ENCODE peak calls at places on chromosomes 5 and 9, in nine cellular contexts. One of them, this sample, is unnamed. For H3K4me1, the result is how much of the 10 kb centered on the place peaks cover.

GRCh38 chr9:20289416-20289815 is 332.9 kb downstream of the MLLT3 start:
- DNase-seq in left ventricle myocardium inferior: no peak
- DNase-seq in ovary: no peak
- DNase-seq in right atrium auricular region: no peak
- DNase-seq in endodermal cell: no peak
- DNase-seq in CD8-positive, alpha-beta T cell: no peak
- DNase-seq in HCT116: no peak
- DNase-seq in heart left ventricle: no peak
- DNase-seq in CD8-positive, alpha-beta memory T cell: no peak
- DNase-seq in this sample: no peak

GRCh38 chr9:119273984-119274665 is 95.1 kb downstream of the BRINP1 start:
- DNase-seq in CD8-positive, alpha-beta memory T cell: no peak
- DNase-seq in ovary: no peak
- DNase-seq in right atrium auricular region: no peak
- DNase-seq in HCT116: no peak
- DNase-seq in CD8-positive, alpha-beta T cell: no peak
- DNase-seq in left ventricle myocardium inferior: no peak
- DNase-seq in heart left ventricle: no peak
- DNase-seq in endodermal cell: no peak
- DNase-seq in this sample: peak

GRCh38 chr5:56064984-56065383 is 70.2 kb upstream of the IL6ST start:
- DNase-seq in endodermal cell: no peak
- DNase-seq in ovary: no peak
- DNase-seq in CD8-positive, alpha-beta T cell: no peak
- DNase-seq in HCT116: no peak
- DNase-seq in right atrium auricular region: no peak
- DNase-seq in CD8-positive, alpha-beta memory T cell: no peak
- DNase-seq in left ventricle myocardium inferior: no peak
- DNase-seq in heart left ventricle: no peak
- DNase-seq in this sample: peak

GRCh38 chr9:131111186-131111853 is 14.1 kb upstream of the NUP214 start:
- DNase-seq in ovary: no peak
- DNase-seq in CD8-positive, alpha-beta memory T cell: no peak
- DNase-seq in left ventricle myocardium inferior: no peak
- DNase-seq in right atrium auricular region: no peak
- DNase-seq in HCT116: no peak
- DNase-seq in CD8-positive, alpha-beta T cell: no peak
- DNase-seq in endodermal cell: no peak
- DNase-seq in heart left ventricle: no peak
- DNase-seq in this sample: peak

GRCh38 chr5:81486711-81487110 is 92.8 kb upstream of the ACOT12 start:
- DNase-seq in HCT116: no peak
- DNase-seq in CD8-positive, alpha-beta memory T cell: no peak
- DNase-seq in heart left ventricle: no peak
- DNase-seq in endodermal cell: no peak
- DNase-seq in left ventricle myocardium inferior: no peak
- DNase-seq in ovary: no peak
- DNase-seq in CD8-positive, alpha-beta T cell: no peak
- DNase-seq in right atrium auricular region: no peak
- DNase-seq in this sample: peak

GRCh38 chr9:98211260-98211659 is 18.8 kb upstream of the CORO2A start:
- DNase-seq in CD8-positive, alpha-beta T cell: no peak
- DNase-seq in heart left ventricle: no peak
- DNase-seq in endodermal cell: no peak
- DNase-seq in HCT116: no peak
- DNase-seq in ovary: no peak
- DNase-seq in left ventricle myocardium inferior: no peak
- DNase-seq in right atrium auricular region: no peak
- DNase-seq in CD8-positive, alpha-beta memory T cell: no peak
- DNase-seq in this sample: no peak

GRCh38 chr9:91680129-91680528 is 256.5 kb upstream of the NFIL3 start:
- DNase-seq in left ventricle myocardium inferior: no peak
- DNase-seq in heart left ventricle: no peak
- DNase-seq in ovary: no peak
- DNase-seq in endodermal cell: no peak
- DNase-seq in HCT116: no peak
- DNase-seq in CD8-positive, alpha-beta T cell: no peak
- DNase-seq in CD8-positive, alpha-beta memory T cell: no peak
- DNase-seq in right atrium auricular region: peak
- DNase-seq in this sample: peak

GRCh38 chr5:69078921-69079537 is 14.8 kb upstream of the SLC30A5 start:
- DNase-seq in left ventricle myocardium inferior: no peak
- DNase-seq in CD8-positive, alpha-beta T cell: no peak
- DNase-seq in ovary: no peak
- DNase-seq in endodermal cell: no peak
- DNase-seq in right atrium auricular region: no peak
- DNase-seq in HCT116: no peak
- DNase-seq in CD8-positive, alpha-beta memory T cell: no peak
- DNase-seq in heart left ventricle: no peak
- DNase-seq in this sample: no peak

GRCh38 chr5:154181156-154181555 is 9.4 kb upstream of the GALNT10 start:
- DNase-seq in right atrium auricular region: no peak
- DNase-seq in CD8-positive, alpha-beta memory T cell: no peak
- DNase-seq in ovary: no peak
- DNase-seq in endodermal cell: no peak
- DNase-seq in CD8-positive, alpha-beta T cell: no peak
- DNase-seq in left ventricle myocardium inferior: no peak
- DNase-seq in HCT116: no peak
- DNase-seq in heart left ventricle: no peak
- DNase-seq in this sample: no peak

GRCh38 chr5:92939428-92939827 is 641.6 kb downstream of the NR2F1-AS1 start:
- DNase-seq in heart left ventricle: no peak
- DNase-seq in CD8-positive, alpha-beta memory T cell: no peak
- DNase-seq in left ventricle myocardium inferior: no peak
- DNase-seq in right atrium auricular region: no peak
- DNase-seq in ovary: no peak
- DNase-seq in HCT116: no peak
- DNase-seq in CD8-positive, alpha-beta T cell: no peak
- DNase-seq in endodermal cell: no peak
- DNase-seq in this sample: no peak

GRCh38 chr9:84266087-84266561 is 74.4 kb downstream of the SLC28A3 start:
- DNase-seq in HCT116: no peak
- DNase-seq in CD8-positive, alpha-beta T cell: no peak
- DNase-seq in endodermal cell: peak
- DNase-seq in heart left ventricle: no peak
- DNase-seq in ovary: no peak
- DNase-seq in right atrium auricular region: no peak
- DNase-seq in CD8-positive, alpha-beta memory T cell: no peak
- DNase-seq in left ventricle myocardium inferior: no peak
- DNase-seq in this sample: no peak

GRCh38 chr5:136040746-136041415 is 12.1 kb downstream of the TGFBI start:
- DNase-seq in endodermal cell: no peak
- DNase-seq in CD8-positive, alpha-beta T cell: no peak
- DNase-seq in right atrium auricular region: no peak
- DNase-seq in left ventricle myocardium inferior: no peak
- DNase-seq in CD8-positive, alpha-beta memory T cell: no peak
- DNase-seq in heart left ventricle: no peak
- DNase-seq in ovary: no peak
- DNase-seq in HCT116: no peak
- DNase-seq in this sample: peak

GRCh38 chr5:157845894-157846598 is 12.9 kb downstream of the CLINT1 start:
- DNase-seq in CD8-positive, alpha-beta memory T cell: no peak
- DNase-seq in left ventricle myocardium inferior: no peak
- DNase-seq in CD8-positive, alpha-beta T cell: no peak
- DNase-seq in endodermal cell: no peak
- DNase-seq in ovary: no peak
- DNase-seq in HCT116: no peak
- DNase-seq in right atrium auricular region: no peak
- DNase-seq in heart left ventricle: no peak
- DNase-seq in this sample: no peak

GRCh38 chr9:97688654-97689053 is 8.5 kb downstream of the XPA start:
- DNase-seq in HCT116: no peak
- DNase-seq in left ventricle myocardium inferior: no peak
- DNase-seq in CD8-positive, alpha-beta memory T cell: no peak
- DNase-seq in right atrium auricular region: no peak
- DNase-seq in CD8-positive, alpha-beta T cell: no peak
- DNase-seq in ovary: no peak
- DNase-seq in endodermal cell: no peak
- DNase-seq in heart left ventricle: no peak
- DNase-seq in this sample: no peak

GRCh38 chr9:80552931-80553330 is 981.2 kb downstream of the TLE4 start:
- DNase-seq in right atrium auricular region: peak
- DNase-seq in ovary: no peak
- DNase-seq in CD8-positive, alpha-beta T cell: no peak
- DNase-seq in CD8-positive, alpha-beta memory T cell: no peak
- DNase-seq in HCT116: no peak
- DNase-seq in endodermal cell: no peak
- DNase-seq in left ventricle myocardium inferior: no peak
- DNase-seq in heart left ventricle: no peak
- DNase-seq in this sample: peak

GRCh38 chr5:88556415-88556814 is 287.8 kb upstream of the TMEM161B start:
- DNase-seq in ovary: no peak
- DNase-seq in HCT116: no peak
- DNase-seq in right atrium auricular region: no peak
- DNase-seq in endodermal cell: peak
- DNase-seq in CD8-positive, alpha-beta memory T cell: no peak
- DNase-seq in heart left ventricle: no peak
- DNase-seq in CD8-positive, alpha-beta T cell: no peak
- DNase-seq in left ventricle myocardium inferior: no peak
- DNase-seq in this sample: no peak

GRCh38 chr9:126595982-126596381 is 17.7 kb upstream of the LMX1B start:
- DNase-seq in ovary: no peak
- DNase-seq in HCT116: no peak
- DNase-seq in CD8-positive, alpha-beta T cell: no peak
- DNase-seq in heart left ventricle: no peak
- DNase-seq in right atrium auricular region: no peak
- DNase-seq in left ventricle myocardium inferior: no peak
- DNase-seq in CD8-positive, alpha-beta memory T cell: no peak
- DNase-seq in endodermal cell: no peak
- DNase-seq in this sample: no peak

DNA sequence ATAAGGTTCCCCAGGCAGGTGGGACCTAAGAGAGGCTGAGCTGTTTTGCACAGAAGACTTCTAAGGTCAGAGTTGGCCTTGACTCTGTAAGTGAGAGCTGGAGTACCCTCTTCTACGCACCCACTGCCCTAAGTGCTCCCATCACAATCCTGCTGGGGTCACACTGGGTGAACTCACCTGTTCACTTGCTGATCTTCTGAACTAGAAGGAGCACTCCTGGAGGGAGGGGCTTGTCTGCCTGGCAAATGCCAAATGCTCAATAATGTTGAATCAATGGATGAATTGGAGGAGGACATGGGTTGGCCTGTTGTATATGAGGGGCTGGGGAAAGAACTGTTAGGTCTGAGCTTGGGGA is 43.1 kb downstream of the CXXC5 start:
- DNase-seq in HCT116: no peak
- DNase-seq in heart left ventricle: no peak
- DNase-seq in right atrium auricular region: no peak
- DNase-seq in endodermal cell: no peak
- DNase-seq in CD8-positive, alpha-beta T cell: no peak
- DNase-seq in left ventricle myocardium inferior: no peak
- DNase-seq in ovary: no peak
- DNase-seq in CD8-positive, alpha-beta memory T cell: no peak
- DNase-seq in this sample: no peak
- H3K4me1 ChIP-seq in HCT116: under half
- H3K4me1 ChIP-seq in heart left ventricle: under half
- H3K4me1 ChIP-seq in right atrium auricular region: half or more
- H3K4me1 ChIP-seq in endodermal cell: under half
- H3K4me1 ChIP-seq in CD8-positive, alpha-beta T cell: under half
- H3K4me1 ChIP-seq in left ventricle myocardium inferior: half or more
- H3K4me1 ChIP-seq in ovary: under half
- H3K4me1 ChIP-seq in CD8-positive, alpha-beta memory T cell: under half
- H3K4me1 ChIP-seq in this sample: under half

GRCh38 chr5:101532430-101532829 is 629.3 kb upstream of the ST8SIA4 start:
- DNase-seq in heart left ventricle: no peak
- DNase-seq in CD8-positive, alpha-beta T cell: no peak
- DNase-seq in right atrium auricular region: no peak
- DNase-seq in endodermal cell: no peak
- DNase-seq in CD8-positive, alpha-beta memory T cell: no peak
- DNase-seq in ovary: no peak
- DNase-seq in HCT116: no peak
- DNase-seq in left ventricle myocardium inferior: no peak
- DNase-seq in this sample: peak

GRCh38 chr5:101534486-101535110 is 631.5 kb upstream of the ST8SIA4 start:
- DNase-seq in right atrium auricular region: no peak
- DNase-seq in ovary: no peak
- DNase-seq in heart left ventricle: no peak
- DNase-seq in HCT116: no peak
- DNase-seq in left ventricle myocardium inferior: no peak
- DNase-seq in endodermal cell: peak
- DNase-seq in CD8-positive, alpha-beta memory T cell: no peak
- DNase-seq in CD8-positive, alpha-beta T cell: no peak
- DNase-seq in this sample: peak

GRCh38 chr5:101531031-101531430 is 627.9 kb upstream of the ST8SIA4 start:
- DNase-seq in ovary: no peak
- DNase-seq in CD8-positive, alpha-beta T cell: no peak
- DNase-seq in right atrium auricular region: no peak
- DNase-seq in endodermal cell: no peak
- DNase-seq in heart left ventricle: no peak
- DNase-seq in CD8-positive, alpha-beta memory T cell: no peak
- DNase-seq in left ventricle myocardium inferior: no peak
- DNase-seq in HCT116: no peak
- DNase-seq in this sample: no peak

GRCh38 chr5:101535626-101536025 is 632.5 kb upstream of the ST8SIA4 start:
- DNase-seq in left ventricle myocardium inferior: no peak
- DNase-seq in right atrium auricular region: no peak
- DNase-seq in heart left ventricle: no peak
- DNase-seq in HCT116: no peak
- DNase-seq in ovary: no peak
- DNase-seq in endodermal cell: no peak
- DNase-seq in CD8-positive, alpha-beta memory T cell: no peak
- DNase-seq in CD8-positive, alpha-beta T cell: no peak
- DNase-seq in this sample: peak
- H3K4me3 ChIP-seq in left ventricle myocardium inferior: no peak
- H3K4me3 ChIP-seq in right atrium auricular region: no peak
- H3K4me3 ChIP-seq in heart left ventricle: no peak
- H3K4me3 ChIP-seq in HCT116: no peak
- H3K4me3 ChIP-seq in ovary: no peak
- H3K4me3 ChIP-seq in endodermal cell: no peak
- H3K4me3 ChIP-seq in CD8-positive, alpha-beta memory T cell: no peak
- H3K4me3 ChIP-seq in CD8-positive, alpha-beta T cell: no peak
- H3K4me3 ChIP-seq in this sample: no peak

GRCh38 chr9:127915801-127916664 is 808 bp downstream of the ST6GALNAC4 start:
- DNase-seq in HCT116: no peak
- DNase-seq in CD8-positive, alpha-beta memory T cell: peak
- DNase-seq in CD8-positive, alpha-beta T cell: peak
- DNase-seq in ovary: no peak
- DNase-seq in heart left ventricle: no peak
- DNase-seq in right atrium auricular region: no peak
- DNase-seq in endodermal cell: peak
- DNase-seq in left ventricle myocardium inferior: no peak
- DNase-seq in this sample: peak
- H3K4me1 ChIP-seq in HCT116: half or more
- H3K4me1 ChIP-seq in CD8-positive, alpha-beta memory T cell: under half
- H3K4me1 ChIP-seq in CD8-positive, alpha-beta T cell: under half
- H3K4me1 ChIP-seq in ovary: under half
- H3K4me1 ChIP-seq in heart left ventricle: under half
- H3K4me1 ChIP-seq in right atrium auricular region: half or more
- H3K4me1 ChIP-seq in endodermal cell: under half
- H3K4me1 ChIP-seq in left ventricle myocardium inferior: half or more
- H3K4me1 ChIP-seq in this sample: under half

GRCh38 chr9:87725900-87726709 is at the start of gene CTSL:
- DNase-seq in CD8-positive, alpha-beta memory T cell: no peak
- DNase-seq in endodermal cell: peak
- DNase-seq in right atrium auricular region: peak
- DNase-seq in CD8-positive, alpha-beta T cell: peak
- DNase-seq in left ventricle myocardium inferior: peak
- DNase-seq in ovary: peak
- DNase-seq in heart left ventricle: peak
- DNase-seq in HCT116: peak
- DNase-seq in this sample: peak

GRCh38 chr9:87722393-87722792 is 3.5 kb upstream of the CTSL start:
- DNase-seq in CD8-positive, alpha-beta memory T cell: no peak
- DNase-seq in left ventricle myocardium inferior: no peak
- DNase-seq in heart left ventricle: peak
- DNase-seq in endodermal cell: no peak
- DNase-seq in HCT116: no peak
- DNase-seq in CD8-positive, alpha-beta T cell: no peak
- DNase-seq in right atrium auricular region: no peak
- DNase-seq in ovary: no peak
- DNase-seq in this sample: no peak

GRCh38 chr9:87725356-87725899 is 491 bp upstream of the CTSL start:
- DNase-seq in HCT116: no peak
- DNase-seq in CD8-positive, alpha-beta T cell: no peak
- DNase-seq in right atrium auricular region: no peak
- DNase-seq in CD8-positive, alpha-beta memory T cell: no peak
- DNase-seq in ovary: no peak
- DNase-seq in left ventricle myocardium inferior: peak
- DNase-seq in heart left ventricle: peak
- DNase-seq in endodermal cell: no peak
- DNase-seq in this sample: peak
- H3K4me3 ChIP-seq in HCT116: peak
- H3K4me3 ChIP-seq in CD8-positive, alpha-beta T cell: no peak
- H3K4me3 ChIP-seq in right atrium auricular region: peak
- H3K4me3 ChIP-seq in CD8-positive, alpha-beta memory T cell: peak
- H3K4me3 ChIP-seq in ovary: peak
- H3K4me3 ChIP-seq in left ventricle myocardium inferior: peak
- H3K4me3 ChIP-seq in heart left ventricle: peak
- H3K4me3 ChIP-seq in endodermal cell: peak
- H3K4me3 ChIP-seq in this sample: peak

This sample was measured in GM23248.